ENCODE peak calls at places on chromosomes 3 and 15, in five cellular contexts. D is A549, O is transverse colon, Z is suprapubic skin, U is stomach. Q is an unnamed sample.

GRCh38 chr3:44208568-44208967 is 33.1 kb upstream of the TOPAZ1 start:
- DNase-seq in Z (no peak), O (no peak), D (no peak), U (no peak), Q (no peak)

GRCh38 chr3:194541483-194541882 is 54.7 kb upstream of the ATP13A3 start:
- DNase-seq in Z (no peak), U (no peak), O (no peak), D (no peak), Q (no peak)

GRCh38 chr3:51224843-51225242 is 160.2 kb upstream of the MANF start:
- DNase-seq in O (no peak), D (no peak), Z (no peak), U (no peak), Q (no peak)

GRCh38 chr15:70309035-70309434 is 211.3 kb upstream of the TLE3 start:
- DNase-seq in U (no peak), D (no peak), O (no peak), Z (no peak), Q (no peak)

GRCh38 chr15:88255496-88256171 is 905 bp downstream of the NTRK3 start:
- DNase-seq in O (no peak), D (peak; percentile 55), U (no peak), Z (no peak), Q (no peak)

GRCh38 chr3:112351823-112352222 is 18.9 kb downstream of the CD200 start:
- DNase-seq in Z (no peak), D (no peak), U (no peak), O (no peak), Q (no peak)

GRCh38 chr3:128438488-128439072 is 28.1 kb downstream of the DNAJB8 start:
- DNase-seq in O (no peak), U (no peak), Z (no peak), D (no peak), Q (no peak)

GRCh38 chr3:157858821-157859220 is 247.4 kb downstream of the SHOX2 start:
- DNase-seq in Z (no peak), D (no peak), O (no peak), U (no peak), Q (no peak)

GRCh38 chr3:24086597-24087369 is 141.7 kb downstream of the NR1D2 start:
- DNase-seq in O (no peak), U (no peak), Z (no peak), D (no peak), Q (no peak)

GRCh38 chr15:68719676-68720075 is 101.0 kb downstream of the ANP32A start:
- DNase-seq in U (no peak), Z (no peak), O (no peak), D (no peak), Q (no peak)

GRCh38 chr3:172634948-172635347 is 75.9 kb downstream of the NCEH1 start:
- DNase-seq in U (no peak), O (no peak), D (no peak), Z (no peak), Q (no peak)

GRCh38 chr15:55224892-55225291 is 28.2 kb upstream of the RSL24D1 start:
- DNase-seq in U (no peak), D (no peak), O (no peak), Z (no peak), Q (no peak)

GRCh38 chr3:12185172-12185710 is 26.5 kb upstream of the TIMP4 start:
- DNase-seq in D (no peak), O (no peak), Z (no peak), U (no peak), Q (no peak)

GRCh38 chr3:120796944-120797343 is 54.4 kb downstream of the GTF2E1 start:
- DNase-seq in Z (no peak), O (no peak), U (no peak), D (no peak), Q (no peak)

DNA sequence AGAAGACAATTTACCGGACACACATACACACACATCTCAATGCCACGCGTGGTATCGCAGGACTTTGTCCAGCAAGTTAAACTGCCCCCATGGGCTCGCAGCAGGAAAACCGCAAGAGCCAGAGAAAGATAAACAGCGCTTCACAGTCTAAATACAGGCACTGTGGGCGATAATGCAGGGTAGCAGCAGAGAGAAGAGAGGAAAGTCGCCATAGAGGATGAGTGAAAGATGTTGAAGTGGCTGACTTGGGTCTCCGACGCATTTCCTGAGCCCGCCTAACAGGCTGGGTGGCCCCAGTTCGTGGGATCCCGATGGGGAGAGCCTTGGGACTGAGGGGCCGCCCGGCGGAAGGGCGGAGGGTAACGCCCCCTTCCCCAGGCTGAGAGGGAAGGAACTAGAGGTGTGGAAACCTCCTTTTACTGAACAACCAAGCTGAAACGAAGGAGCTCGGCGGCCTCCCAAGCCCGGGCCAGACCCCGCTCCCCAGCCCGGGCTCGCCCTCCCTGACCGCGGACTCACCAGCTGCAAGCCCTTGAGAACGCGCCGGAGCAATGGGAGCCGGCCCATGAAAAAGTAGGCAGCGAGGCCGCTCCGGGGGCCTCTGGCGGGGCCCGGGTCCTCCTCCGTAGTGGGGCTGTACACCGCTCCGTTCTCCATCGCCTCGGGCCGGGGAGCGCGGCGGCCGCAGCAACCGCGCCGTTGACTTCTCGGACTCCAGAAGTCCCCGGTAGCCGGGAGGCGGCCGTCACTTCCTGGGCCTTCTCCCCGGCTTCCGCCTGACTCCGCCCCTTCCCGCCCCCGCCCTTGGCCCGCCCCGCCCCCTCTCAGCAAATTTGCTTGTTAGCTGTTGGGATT is at the start of gene CMTM6:
- DNase-seq in Z (peak; percentile 87), D (peak; percentile 92), O (peak; percentile 87), U (peak; percentile 84), Q (peak; percentile 67)
- TF ChIP-seq POLR2A in Z (peak; percentile 50), D (peak; percentile 84), O (peak; percentile 53), U (no peak), Q (peak; percentile 55)

DNA sequence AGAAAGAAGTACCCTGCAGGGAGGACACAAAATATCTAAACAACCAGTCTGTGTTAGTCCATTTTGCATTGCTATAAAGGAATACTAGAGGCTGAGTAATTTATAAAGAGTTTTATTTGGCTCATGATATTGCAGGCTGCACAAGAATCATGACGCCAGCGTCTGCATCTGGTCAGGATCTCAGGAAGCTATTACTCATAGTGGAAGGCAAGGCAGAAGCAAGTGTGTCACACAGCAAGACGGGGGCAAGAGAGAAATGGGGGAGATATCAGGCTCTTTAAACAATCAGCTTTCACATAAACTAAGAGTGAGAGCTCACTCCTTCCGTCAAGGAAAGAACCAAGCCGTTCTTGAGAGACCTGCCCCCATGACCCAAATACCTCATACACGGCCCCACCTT is 614.8 kb downstream of the ZIC1 start:
- DNase-seq in O (no peak), Z (no peak), D (no peak), U (no peak), Q (no peak)
- TF ChIP-seq EP300 in O (no peak), Z (no peak), D (no peak), U (no peak), Q (no peak)

GRCh38 chr3:134651347-134652041 is 672 bp upstream of the KY start:
- DNase-seq in U (peak; percentile 69), Z (peak; percentile 66), O (peak; percentile 13), D (no peak), Q (no peak)
- H3K4me3 ChIP-seq in U (peak overlapping the region; percentile 51), Z (peak overlapping the region; percentile 48), O (peak overlapping the region; percentile 28), D (peak overlapping the region; percentile 33), Q (peak overlapping the region; percentile 42)

GRCh38 chr3:85571835-85572234 is 613.0 kb downstream of the CADM2 start:
- DNase-seq in D (no peak), Z (no peak), U (no peak), O (no peak), Q (no peak)
- TF ChIP-seq POLR2A in D (no peak), Z (no peak), U (no peak), O (no peak), Q (no peak)

GRCh38 chr3:123143669-123144411 is 57.9 kb upstream of the SEC22A start:
- DNase-seq in U (no peak), Z (no peak), D (no peak), O (no peak), Q (no peak)
- TF ChIP-seq EP300 in U (no peak), Z (no peak), D (no peak), O (no peak), Q (no peak)

Q was measured in tibial nerve.